ENCODE peak calls at places on chromosomes 13 and 19, in four cellular contexts. Z, W, L and A are unnamed samples.
A peak's percentile ranks its signal among the peaks of the same experiment; 100 is the strongest.

GRCh38 chr13:25037057-25037813 is 58.7 kb upstream of the PABPC3 start:
- DNase-seq in W (peak; percentile 47), Z (peak; percentile 50), L (no peak), A (peak; percentile 22)

GRCh38 chr19:10418281-10419199 is 1.8 kb upstream of the PDE4A start:
- DNase-seq in L (no peak), W (no peak), Z (no peak), A (no peak)

GRCh38 chr19:55467236-55468053 is 2.9 kb upstream of the C19orf85 start:
- DNase-seq in W (peak; percentile 84), Z (peak; percentile 61), L (no peak), A (no peak)

GRCh38 chr19:44623626-44624025 is 10.3 kb downstream of the IGSF23 start:
- DNase-seq in L (no peak), W (no peak), Z (no peak), A (no peak)

GRCh38 chr13:61255035-61255796 is 160.4 kb downstream of the PCDH20 start:
- DNase-seq in Z (no peak), W (no peak), L (no peak), A (no peak)

GRCh38 chr19:16739546-16739945 is 19.9 kb downstream of the NWD1 start:
- DNase-seq in Z (no peak), W (no peak), L (no peak), A (no peak)

GRCh38 chr19:54674021-54674617 is 11.3 kb downstream of the LILRB4 start:
- DNase-seq in L (no peak), W (no peak), Z (peak; percentile 37), A (no peak)

GRCh38 chr13:84940801-84941200 is 858.4 kb downstream of the SLITRK6 start:
- DNase-seq in W (no peak), L (no peak), Z (no peak), A (no peak)

GRCh38 chr13:19601749-19602725 is 31.4 kb upstream of the MPHOSPH8 start:
- DNase-seq in L (no peak), Z (peak; percentile 29), W (peak; percentile 57), A (no peak)

GRCh38 chr19:46951236-46951986 is 68.2 kb upstream of the NPAS1 start:
- DNase-seq in Z (no peak), L (no peak), W (peak; percentile 7), A (no peak)